ENCODE peak calls at places on chromosomes 3 and 15, in eight cellular contexts. One of them, this sample, is unnamed.
A peak's percentile ranks its signal among the peaks of the same experiment; 100 is the strongest.

GRCh38 chr3:14550651-14551611 is 10.8 kb upstream of the GRIP2 start:
- DNase-seq in left lung: no peak
- DNase-seq in uterus: peak; percentile 36
- DNase-seq in lower lobe of right lung: no peak
- DNase-seq in lung: no peak
- DNase-seq in AG04450: no peak
- DNase-seq in CD8-positive, alpha-beta T cell: no peak
- DNase-seq in RWPE1: peak; percentile 4
- DNase-seq in this sample: no peak

GRCh38 chr15:99443056-99443756 is 122.6 kb upstream of the MEF2A start:
- DNase-seq in left lung: no peak
- DNase-seq in uterus: peak; percentile 14
- DNase-seq in lower lobe of right lung: no peak
- DNase-seq in lung: peak; percentile 27
- DNase-seq in AG04450: no peak
- DNase-seq in CD8-positive, alpha-beta T cell: no peak
- DNase-seq in RWPE1: no peak
- DNase-seq in this sample: no peak

GRCh38 chr3:111808439-111808838 is 50.6 kb upstream of the PHLDB2 start:
- DNase-seq in left lung: no peak
- DNase-seq in uterus: no peak
- DNase-seq in lower lobe of right lung: no peak
- DNase-seq in lung: no peak
- DNase-seq in AG04450: no peak
- DNase-seq in CD8-positive, alpha-beta T cell: no peak
- DNase-seq in RWPE1: peak; percentile 42
- DNase-seq in this sample: peak; percentile 24

GRCh38 chr3:177750436-177750835 is 553.2 kb upstream of the TBL1XR1 start:
- DNase-seq in left lung: no peak
- DNase-seq in uterus: no peak
- DNase-seq in lower lobe of right lung: no peak
- DNase-seq in lung: no peak
- DNase-seq in AG04450: no peak
- DNase-seq in CD8-positive, alpha-beta T cell: no peak
- DNase-seq in RWPE1: no peak
- DNase-seq in this sample: no peak

GRCh38 chr15:49137861-49138260 is 17.5 kb downstream of the COPS2 start:
- DNase-seq in left lung: no peak
- DNase-seq in uterus: no peak
- DNase-seq in lower lobe of right lung: no peak
- DNase-seq in lung: no peak
- DNase-seq in AG04450: no peak
- DNase-seq in CD8-positive, alpha-beta T cell: no peak
- DNase-seq in RWPE1: no peak
- DNase-seq in this sample: no peak

GRCh38 chr3:40191850-40192448 is 117.6 kb upstream of the EIF1B start:
- DNase-seq in left lung: peak; percentile 57
- DNase-seq in uterus: peak; percentile 45
- DNase-seq in lower lobe of right lung: peak; percentile 58
- DNase-seq in lung: peak; percentile 64
- DNase-seq in AG04450: peak; percentile 10
- DNase-seq in CD8-positive, alpha-beta T cell: peak; percentile 42
- DNase-seq in RWPE1: peak; percentile 60
- DNase-seq in this sample: no peak

GRCh38 chr3:108125550-108126071 is 34.8 kb upstream of the CD47 start:
- DNase-seq in left lung: no peak
- DNase-seq in uterus: no peak
- DNase-seq in lower lobe of right lung: no peak
- DNase-seq in lung: no peak
- DNase-seq in AG04450: no peak
- DNase-seq in CD8-positive, alpha-beta T cell: peak; percentile 79
- DNase-seq in RWPE1: no peak
- DNase-seq in this sample: no peak

GRCh38 chr3:52210550-52211046 is 12.6 kb downstream of the ALAS1 start:
- DNase-seq in left lung: no peak
- DNase-seq in uterus: no peak
- DNase-seq in lower lobe of right lung: no peak
- DNase-seq in lung: no peak
- DNase-seq in AG04450: no peak
- DNase-seq in CD8-positive, alpha-beta T cell: no peak
- DNase-seq in RWPE1: no peak
- DNase-seq in this sample: peak; percentile 64

GRCh38 chr3:4982773-4983738 is 3.8 kb downstream of the BHLHE40 start:
- DNase-seq in left lung: no peak
- DNase-seq in uterus: no peak
- DNase-seq in lower lobe of right lung: no peak
- DNase-seq in lung: no peak
- DNase-seq in AG04450: no peak
- DNase-seq in CD8-positive, alpha-beta T cell: no peak
- DNase-seq in RWPE1: no peak
- DNase-seq in this sample: no peak

GRCh38 chr3:10292505-10293419 is at the start of gene GHRL:
- DNase-seq in left lung: peak; percentile 40
- DNase-seq in uterus: no peak
- DNase-seq in lower lobe of right lung: peak; percentile 49
- DNase-seq in lung: no peak
- DNase-seq in AG04450: no peak
- DNase-seq in CD8-positive, alpha-beta T cell: no peak
- DNase-seq in RWPE1: no peak
- DNase-seq in this sample: no peak

GRCh38 chr3:133863865-133864264 is 31.8 kb downstream of the RAB6B start:
- DNase-seq in left lung: no peak
- DNase-seq in uterus: no peak
- DNase-seq in lower lobe of right lung: no peak
- DNase-seq in lung: no peak
- DNase-seq in AG04450: no peak
- DNase-seq in CD8-positive, alpha-beta T cell: no peak
- DNase-seq in RWPE1: no peak
- DNase-seq in this sample: no peak

GRCh38 chr3:113698891-113699465 is 2.5 kb upstream of the USF3 start:
- DNase-seq in left lung: peak; percentile 52
- DNase-seq in uterus: peak; percentile 29
- DNase-seq in lower lobe of right lung: peak; percentile 45
- DNase-seq in lung: no peak
- DNase-seq in AG04450: no peak
- DNase-seq in CD8-positive, alpha-beta T cell: no peak
- DNase-seq in RWPE1: peak; percentile 11
- DNase-seq in this sample: no peak

GRCh38 chr3:114178770-114179368 is at the start of gene DRD3:
- DNase-seq in left lung: no peak
- DNase-seq in uterus: no peak
- DNase-seq in lower lobe of right lung: no peak
- DNase-seq in lung: no peak
- DNase-seq in AG04450: peak; percentile 7
- DNase-seq in CD8-positive, alpha-beta T cell: no peak
- DNase-seq in RWPE1: peak; percentile 15
- DNase-seq in this sample: no peak

GRCh38 chr3:120472121-120472844 is 21.5 kb upstream of the FSTL1 start:
- DNase-seq in left lung: no peak
- DNase-seq in uterus: no peak
- DNase-seq in lower lobe of right lung: no peak
- DNase-seq in lung: no peak
- DNase-seq in AG04450: no peak
- DNase-seq in CD8-positive, alpha-beta T cell: no peak
- DNase-seq in RWPE1: no peak
- DNase-seq in this sample: no peak

GRCh38 chr3:49454898-49455681 is 15.0 kb upstream of the DAG1 start:
- DNase-seq in left lung: no peak
- DNase-seq in uterus: no peak
- DNase-seq in lower lobe of right lung: no peak
- DNase-seq in lung: no peak
- DNase-seq in AG04450: no peak
- DNase-seq in CD8-positive, alpha-beta T cell: no peak
- DNase-seq in RWPE1: no peak
- DNase-seq in this sample: no peak

DNA sequence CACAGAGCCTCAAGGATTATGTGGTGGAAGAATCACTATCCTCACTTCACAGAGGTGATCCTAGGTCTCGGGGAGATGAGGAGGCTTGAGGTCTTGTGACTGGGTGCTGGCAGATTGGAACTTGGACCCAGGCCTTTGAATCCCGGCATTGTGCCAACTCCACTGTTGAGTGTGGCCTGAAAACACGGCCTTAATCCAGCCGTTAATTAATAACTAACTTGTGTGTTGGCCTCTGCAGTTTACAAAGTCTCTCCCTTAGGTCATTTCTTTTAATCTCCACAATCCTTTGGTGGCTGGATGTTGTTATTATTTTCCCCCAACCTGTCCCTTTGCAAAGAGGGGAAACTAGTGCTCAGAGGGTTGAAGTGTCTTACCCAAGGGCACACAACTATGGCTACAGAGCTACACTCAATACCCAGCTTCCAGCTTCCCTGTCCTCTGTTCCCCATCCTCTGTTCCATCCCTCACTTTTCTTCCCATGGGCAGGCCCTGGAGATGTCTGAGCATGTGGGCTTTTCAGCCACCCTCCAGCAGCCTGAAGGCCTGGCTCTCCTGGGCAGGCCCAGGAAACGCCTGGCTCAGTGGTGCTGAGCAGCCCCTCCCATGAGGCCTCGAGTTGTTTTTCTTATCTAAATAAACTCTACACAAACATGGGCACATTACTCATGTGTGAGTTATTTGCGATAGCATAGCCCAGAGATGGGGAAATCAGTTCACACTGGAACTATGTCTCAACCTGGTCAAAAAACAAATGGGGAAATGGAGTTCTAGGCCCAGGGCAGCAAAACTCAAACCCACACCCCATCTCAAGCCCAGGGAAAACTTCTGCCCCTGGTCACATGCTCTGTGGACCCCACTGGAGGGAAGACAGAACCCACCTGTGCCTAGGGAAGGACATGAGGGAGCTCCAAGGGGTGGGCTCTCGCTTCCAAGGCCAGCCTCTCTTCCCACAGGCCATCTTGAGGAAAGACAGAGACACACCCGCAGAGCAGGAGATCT is 16.8 kb upstream of the SMAD3 start:
- DNase-seq in left lung: peak; percentile 52
- DNase-seq in uterus: peak; percentile 27
- DNase-seq in lower lobe of right lung: peak; percentile 77
- DNase-seq in lung: peak; percentile 67
- DNase-seq in AG04450: peak; percentile 89
- DNase-seq in CD8-positive, alpha-beta T cell: no peak
- DNase-seq in RWPE1: peak; percentile 79
- DNase-seq in this sample: no peak
- H3K27ac ChIP-seq in left lung: peak overlapping the region; percentile 81
- H3K27ac ChIP-seq in uterus: peak overlapping the region; percentile 42
- H3K27ac ChIP-seq in lower lobe of right lung: peak overlapping the region; percentile 83
- H3K27ac ChIP-seq in lung: no peak overlapping the region
- H3K27ac ChIP-seq in AG04450: peak overlapping the region; percentile 100
- H3K27ac ChIP-seq in CD8-positive, alpha-beta T cell: no peak overlapping the region
- H3K27ac ChIP-seq in RWPE1: peak overlapping the region; percentile 92
- H3K27ac ChIP-seq in this sample: peak overlapping the region; percentile 86

DNA sequence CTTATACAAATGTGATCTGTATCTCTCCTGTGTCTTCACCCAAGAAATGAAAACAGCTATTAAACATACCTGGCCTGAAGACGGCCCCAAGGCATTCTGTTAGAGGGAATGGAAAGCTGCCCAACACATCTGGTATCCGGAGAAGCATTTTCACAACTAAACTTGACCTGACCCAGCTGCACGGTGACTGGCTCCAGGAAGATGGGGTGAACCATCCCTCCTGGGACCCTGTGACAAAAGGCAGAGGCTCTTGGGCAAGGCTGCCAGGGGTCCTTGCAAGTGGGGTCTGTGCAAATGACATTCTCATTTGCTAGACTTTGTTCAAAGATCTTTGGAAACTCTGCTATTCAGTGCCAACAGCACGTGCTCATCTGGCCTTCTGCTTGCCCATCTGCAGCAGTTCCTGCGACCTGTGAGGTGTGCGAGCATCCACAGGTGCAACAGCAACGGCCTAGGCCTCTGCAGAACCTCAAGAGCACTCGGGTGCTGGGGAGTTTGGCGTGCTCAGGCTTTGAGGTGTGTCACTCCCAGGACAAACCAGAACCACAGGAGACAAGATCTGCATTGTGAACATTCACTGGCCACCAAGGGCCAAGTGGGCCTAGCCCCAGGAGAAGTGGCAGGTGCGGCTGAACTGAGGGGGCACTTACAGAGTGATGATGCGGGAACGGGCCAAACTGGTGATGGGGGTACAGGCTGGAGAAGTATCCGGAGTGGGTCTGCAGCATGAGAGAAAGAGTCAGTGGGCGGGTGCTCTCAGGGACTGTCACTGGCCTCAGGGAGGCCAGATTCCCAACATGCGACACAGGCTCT is 71.8 kb downstream of the SENP2 start:
- DNase-seq in left lung: no peak
- DNase-seq in uterus: no peak
- DNase-seq in lower lobe of right lung: no peak
- DNase-seq in lung: no peak
- DNase-seq in AG04450: no peak
- DNase-seq in CD8-positive, alpha-beta T cell: no peak
- DNase-seq in RWPE1: no peak
- DNase-seq in this sample: no peak
- H3K27ac ChIP-seq in left lung: no peak overlapping the region
- H3K27ac ChIP-seq in uterus: peak overlapping the region; percentile 99
- H3K27ac ChIP-seq in lower lobe of right lung: peak overlapping the region; percentile 76
- H3K27ac ChIP-seq in lung: peak overlapping the region; percentile 24
- H3K27ac ChIP-seq in AG04450: peak overlapping the region; percentile 96
- H3K27ac ChIP-seq in CD8-positive, alpha-beta T cell: no peak overlapping the region
- H3K27ac ChIP-seq in RWPE1: peak overlapping the region; percentile 97
- H3K27ac ChIP-seq in this sample: peak overlapping the region; percentile 93

GRCh38 chr3:105837143-105837740 is 31.6 kb downstream of the CBLB start:
- DNase-seq in left lung: no peak
- DNase-seq in uterus: no peak
- DNase-seq in lower lobe of right lung: no peak
- DNase-seq in lung: no peak
- DNase-seq in AG04450: no peak
- DNase-seq in CD8-positive, alpha-beta T cell: no peak
- DNase-seq in RWPE1: no peak
- DNase-seq in this sample: no peak
- H3K27ac ChIP-seq in left lung: peak overlapping the region; percentile 18
- H3K27ac ChIP-seq in uterus: no peak overlapping the region
- H3K27ac ChIP-seq in lower lobe of right lung: no peak overlapping the region
- H3K27ac ChIP-seq in lung: peak overlapping the region; percentile 21
- H3K27ac ChIP-seq in AG04450: no peak overlapping the region
- H3K27ac ChIP-seq in CD8-positive, alpha-beta T cell: no peak overlapping the region
- H3K27ac ChIP-seq in RWPE1: no peak overlapping the region
- H3K27ac ChIP-seq in this sample: no peak overlapping the region

GRCh38 chr15:77413687-77414349 is 6.1 kb downstream of the PEAK1 start:
- DNase-seq in left lung: no peak
- DNase-seq in uterus: no peak
- DNase-seq in lower lobe of right lung: no peak
- DNase-seq in lung: no peak
- DNase-seq in AG04450: no peak
- DNase-seq in CD8-positive, alpha-beta T cell: no peak
- DNase-seq in RWPE1: no peak
- DNase-seq in this sample: no peak

GRCh38 chr15:77409259-77410156 is 10.4 kb downstream of the PEAK1 start:
- DNase-seq in left lung: no peak
- DNase-seq in uterus: no peak
- DNase-seq in lower lobe of right lung: no peak
- DNase-seq in lung: no peak
- DNase-seq in AG04450: no peak
- DNase-seq in CD8-positive, alpha-beta T cell: peak; percentile 33
- DNase-seq in RWPE1: no peak
- DNase-seq in this sample: no peak

GRCh38 chr15:77411614-77411976 is 8.3 kb downstream of the PEAK1 start:
- DNase-seq in left lung: no peak
- DNase-seq in uterus: no peak
- DNase-seq in lower lobe of right lung: no peak
- DNase-seq in lung: no peak
- DNase-seq in AG04450: no peak
- DNase-seq in CD8-positive, alpha-beta T cell: no peak
- DNase-seq in RWPE1: no peak
- DNase-seq in this sample: no peak

GRCh38 chr15:77412972-77413371 is 6.9 kb downstream of the PEAK1 start:
- DNase-seq in left lung: no peak
- DNase-seq in uterus: no peak
- DNase-seq in lower lobe of right lung: no peak
- DNase-seq in lung: no peak
- DNase-seq in AG04450: no peak
- DNase-seq in CD8-positive, alpha-beta T cell: no peak
- DNase-seq in RWPE1: no peak
- DNase-seq in this sample: no peak

GRCh38 chr15:77410701-77411613 is 8.9 kb downstream of the PEAK1 start:
- DNase-seq in left lung: no peak
- DNase-seq in uterus: no peak
- DNase-seq in lower lobe of right lung: no peak
- DNase-seq in lung: no peak
- DNase-seq in AG04450: no peak
- DNase-seq in CD8-positive, alpha-beta T cell: no peak
- DNase-seq in RWPE1: no peak
- DNase-seq in this sample: no peak
- H3K27ac ChIP-seq in left lung: no peak overlapping the region
- H3K27ac ChIP-seq in uterus: no peak overlapping the region
- H3K27ac ChIP-seq in lower lobe of right lung: no peak overlapping the region
- H3K27ac ChIP-seq in lung: no peak overlapping the region
- H3K27ac ChIP-seq in AG04450: no peak overlapping the region
- H3K27ac ChIP-seq in CD8-positive, alpha-beta T cell: no peak overlapping the region
- H3K27ac ChIP-seq in RWPE1: no peak overlapping the region
- H3K27ac ChIP-seq in this sample: no peak overlapping the region

This sample was measured in epithelial cell of prostate.